ENCODE peak calls at places on chromosomes 1 and 21, in six cellular contexts. V is mucosa of descending colon; F is Right ventricle myocardium inferior; Z is activated naive CD8-positive, alpha-beta T cell treated with anti-CD3 and anti-CD28 coated beads, Interleukin-2, amount 10 ng/mL, durations not matched to agents 7 days and 5 days; E is activated CD8-positive, alpha-beta T cell treated with anti-CD3 and anti-CD28 coated beads for 36 hours; N is activated CD4-positive, alpha-beta T cell treated with anti-CD3 and anti-CD28 coated beads for 36 hours. R is an unnamed sample.

GRCh38 chr1:183431840-183432547 is 13.8 kb upstream of the NMNAT2 start:
- ATAC-seq in Z (no peak), F (no peak), N (peak), E (no peak), V (peak), R (no peak)

GRCh38 chr1:203291201-203292096 is 13.9 kb upstream of the BTG2 start:
- ATAC-seq in V (peak), Z (no peak), E (no peak), F (no peak), N (no peak), R (peak)

GRCh38 chr1:1796466-1796865 is 18.2 kb upstream of the NADK start:
- ATAC-seq in E (peak), F (no peak), N (no peak), Z (no peak), V (peak), R (no peak)

GRCh38 chr1:243482237-243483022 is 226.6 kb downstream of the SDCCAG8 start:
- ATAC-seq in Z (peak), N (peak), V (peak), E (peak), F (peak), R (peak)

GRCh38 chr1:36650200-36651065 is 167.7 kb upstream of the CSF3R start:
- ATAC-seq in Z (no peak), E (peak), N (peak), V (peak), F (peak), R (peak)

GRCh38 chr1:169484107-169484506 is 1.6 kb downstream of the SLC19A2 start:
- ATAC-seq in E (no peak), V (no peak), N (no peak), F (no peak), Z (no peak), R (peak)

GRCh38 chr1:78334952-78335351 is 155.8 kb upstream of the PTGFR start:
- ATAC-seq in F (peak), E (no peak), N (no peak), V (peak), Z (no peak), R (no peak)

GRCh38 chr1:78441921-78442320 is 48.9 kb upstream of the PTGFR start:
- ATAC-seq in V (no peak), N (no peak), E (no peak), Z (no peak), F (no peak), R (no peak)

GRCh38 chr21:40967771-40968170 is 120.8 kb upstream of the DSCAM start:
- ATAC-seq in F (no peak), N (no peak), V (no peak), Z (no peak), E (no peak), R (no peak)

GRCh38 chr1:159084867-159085266 is 8.3 kb upstream of the AIM2 start:
- ATAC-seq in F (peak), Z (no peak), N (no peak), E (no peak), V (no peak), R (no peak)

GRCh38 chr1:214192825-214193643 is 87.9 kb upstream of the SMYD2 start:
- ATAC-seq in V (no peak), Z (no peak), F (no peak), N (no peak), E (no peak), R (no peak)

GRCh38 chr1:9174243-9174642 is 45.3 kb upstream of the GPR157 start:
- ATAC-seq in Z (no peak), F (no peak), E (no peak), V (no peak), N (no peak), R (no peak)

GRCh38 chr1:89760496-89760895 is 60.3 kb upstream of the LRRC8D start:
- ATAC-seq in V (no peak), E (no peak), Z (no peak), F (no peak), N (no peak), R (no peak)

GRCh38 chr1:4275083-4275482 is 375.0 kb upstream of the C1orf174 start:
- ATAC-seq in F (no peak), N (no peak), E (no peak), Z (no peak), V (no peak), R (no peak)

GRCh38 chr1:204254031-204254661 is 40.4 kb upstream of the GOLT1A start:
- ATAC-seq in Z (no peak), E (no peak), N (no peak), F (peak), V (peak), R (peak)

GRCh38 chr1:230866171-230866811 is 2.0 kb downstream of the C1orf198 start:
- ATAC-seq in F (peak), E (no peak), Z (no peak), V (no peak), N (no peak), R (no peak)

GRCh38 chr1:201215531-201216357 is 25.1 kb downstream of the IGFN1 start:
- ATAC-seq in E (no peak), F (no peak), Z (no peak), N (no peak), V (no peak), R (no peak)

GRCh38 chr1:241083285-241083684 is 273.7 kb downstream of the RGS7 start:
- ATAC-seq in F (no peak), Z (no peak), N (no peak), V (no peak), E (no peak), R (no peak)

GRCh38 chr1:110927484-110928075 is 36.1 kb downstream of the LRIF1 start:
- ATAC-seq in Z (no peak), E (no peak), N (no peak), V (no peak), F (no peak), R (no peak)

GRCh38 chr1:167563579-167564246 is 10.2 kb upstream of the CREG1 start:
- ATAC-seq in Z (no peak), N (no peak), E (no peak), V (peak), F (peak), R (no peak)

R was measured in esophagus mucosa.